ENCODE peak calls at places on chromosomes 11 and 22, in six cellular contexts. One of them, this sample, is unnamed. For H3K36me3 and H3K9me3, the result is how much of the 10 kb centered on the place peaks cover.

GRCh38 chr11:94938399-94939055 is 34.8 kb downstream of the CWC15 start:
- DNase-seq in heart right ventricle: peak
- DNase-seq in IMR-90: peak
- DNase-seq in colonic mucosa: no peak
- DNase-seq in mesenchymal stem cell: peak
- DNase-seq in ovary: peak
- DNase-seq in this sample: no peak

GRCh38 chr11:18790820-18791174 is 801 bp downstream of the PTPN5 start:
- DNase-seq in IMR-90: no peak
- DNase-seq in colonic mucosa: no peak
- DNase-seq in mesenchymal stem cell: no peak
- DNase-seq in heart right ventricle: no peak
- DNase-seq in ovary: no peak
- DNase-seq in this sample: peak

GRCh38 chr11:120344302-120345004 is 8.2 kb downstream of the ARHGEF12 start:
- DNase-seq in ovary: no peak
- DNase-seq in mesenchymal stem cell: peak
- DNase-seq in IMR-90: peak
- DNase-seq in heart right ventricle: no peak
- DNase-seq in colonic mucosa: peak
- DNase-seq in this sample: no peak

GRCh38 chr11:10304495-10305261 is at the start of gene ADM:
- DNase-seq in heart right ventricle: peak
- DNase-seq in IMR-90: peak
- DNase-seq in colonic mucosa: peak
- DNase-seq in ovary: peak
- DNase-seq in mesenchymal stem cell: peak
- DNase-seq in this sample: peak

GRCh38 chr22:29031236-29031982 is 30.2 kb downstream of the C22orf31 start:
- DNase-seq in heart right ventricle: peak
- DNase-seq in colonic mucosa: peak
- DNase-seq in IMR-90: peak
- DNase-seq in mesenchymal stem cell: peak
- DNase-seq in ovary: peak
- DNase-seq in this sample: no peak

GRCh38 chr22:48037618-48038017 is 1275.2 kb downstream of the TBC1D22A start:
- DNase-seq in mesenchymal stem cell: no peak
- DNase-seq in colonic mucosa: no peak
- DNase-seq in ovary: no peak
- DNase-seq in IMR-90: no peak
- DNase-seq in heart right ventricle: no peak
- DNase-seq in this sample: no peak

GRCh38 chr11:85663080-85663729 is 1.7 kb downstream of the CREBZF start:
- DNase-seq in ovary: no peak
- DNase-seq in heart right ventricle: no peak
- DNase-seq in IMR-90: no peak
- DNase-seq in colonic mucosa: no peak
- DNase-seq in mesenchymal stem cell: peak
- DNase-seq in this sample: no peak

GRCh38 chr11:11937433-11937832 is 71.0 kb downstream of the DKK3 start:
- DNase-seq in IMR-90: no peak
- DNase-seq in ovary: no peak
- DNase-seq in mesenchymal stem cell: no peak
- DNase-seq in colonic mucosa: no peak
- DNase-seq in heart right ventricle: no peak
- DNase-seq in this sample: no peak

GRCh38 chr22:43829904-43830851 is 18.1 kb upstream of the EFCAB6 start:
- DNase-seq in colonic mucosa: no peak
- DNase-seq in IMR-90: peak
- DNase-seq in heart right ventricle: peak
- DNase-seq in ovary: peak
- DNase-seq in mesenchymal stem cell: no peak
- DNase-seq in this sample: no peak

GRCh38 chr11:82682003-82682751 is 51.5 kb downstream of the FAM181B start:
- DNase-seq in colonic mucosa: peak
- DNase-seq in heart right ventricle: no peak
- DNase-seq in ovary: no peak
- DNase-seq in IMR-90: peak
- DNase-seq in mesenchymal stem cell: peak
- DNase-seq in this sample: peak

GRCh38 chr22:37484115-37485005 is 1.8 kb downstream of the MFNG start:
- DNase-seq in ovary: no peak
- DNase-seq in heart right ventricle: peak
- DNase-seq in mesenchymal stem cell: no peak
- DNase-seq in colonic mucosa: peak
- DNase-seq in IMR-90: no peak
- DNase-seq in this sample: peak

GRCh38 chr11:85725510-85726258 is 39.7 kb upstream of the CCDC89 start:
- DNase-seq in IMR-90: peak
- DNase-seq in mesenchymal stem cell: peak
- DNase-seq in heart right ventricle: no peak
- DNase-seq in ovary: no peak
- DNase-seq in colonic mucosa: no peak
- DNase-seq in this sample: no peak

GRCh38 chr11:79078999-79079398 is 361.8 kb downstream of the TENM4 start:
- DNase-seq in ovary: no peak
- DNase-seq in IMR-90: no peak
- DNase-seq in colonic mucosa: no peak
- DNase-seq in mesenchymal stem cell: no peak
- DNase-seq in heart right ventricle: peak
- DNase-seq in this sample: peak

GRCh38 chr22:50435701-50436115 is 39.1 kb downstream of the SBF1 start:
- DNase-seq in mesenchymal stem cell: no peak
- DNase-seq in ovary: no peak
- DNase-seq in IMR-90: no peak
- DNase-seq in heart right ventricle: no peak
- DNase-seq in colonic mucosa: no peak
- DNase-seq in this sample: peak
- H3K36me3 ChIP-seq in mesenchymal stem cell: half or more
- H3K36me3 ChIP-seq in ovary: under half
- H3K36me3 ChIP-seq in IMR-90: half or more
- H3K36me3 ChIP-seq in heart right ventricle: under half
- H3K36me3 ChIP-seq in colonic mucosa: under half
- H3K36me3 ChIP-seq in this sample: half or more

GRCh38 chr11:69445131-69445470 is 36.4 kb upstream of the LINC01488 start:
- DNase-seq in IMR-90: no peak
- DNase-seq in ovary: no peak
- DNase-seq in colonic mucosa: no peak
- DNase-seq in heart right ventricle: no peak
- DNase-seq in mesenchymal stem cell: no peak
- DNase-seq in this sample: no peak
- H3K4me3 ChIP-seq in IMR-90: no peak
- H3K4me3 ChIP-seq in ovary: no peak
- H3K4me3 ChIP-seq in colonic mucosa: no peak
- H3K4me3 ChIP-seq in heart right ventricle: no peak
- H3K4me3 ChIP-seq in mesenchymal stem cell: no peak
- H3K4me3 ChIP-seq in this sample: no peak

DNA sequence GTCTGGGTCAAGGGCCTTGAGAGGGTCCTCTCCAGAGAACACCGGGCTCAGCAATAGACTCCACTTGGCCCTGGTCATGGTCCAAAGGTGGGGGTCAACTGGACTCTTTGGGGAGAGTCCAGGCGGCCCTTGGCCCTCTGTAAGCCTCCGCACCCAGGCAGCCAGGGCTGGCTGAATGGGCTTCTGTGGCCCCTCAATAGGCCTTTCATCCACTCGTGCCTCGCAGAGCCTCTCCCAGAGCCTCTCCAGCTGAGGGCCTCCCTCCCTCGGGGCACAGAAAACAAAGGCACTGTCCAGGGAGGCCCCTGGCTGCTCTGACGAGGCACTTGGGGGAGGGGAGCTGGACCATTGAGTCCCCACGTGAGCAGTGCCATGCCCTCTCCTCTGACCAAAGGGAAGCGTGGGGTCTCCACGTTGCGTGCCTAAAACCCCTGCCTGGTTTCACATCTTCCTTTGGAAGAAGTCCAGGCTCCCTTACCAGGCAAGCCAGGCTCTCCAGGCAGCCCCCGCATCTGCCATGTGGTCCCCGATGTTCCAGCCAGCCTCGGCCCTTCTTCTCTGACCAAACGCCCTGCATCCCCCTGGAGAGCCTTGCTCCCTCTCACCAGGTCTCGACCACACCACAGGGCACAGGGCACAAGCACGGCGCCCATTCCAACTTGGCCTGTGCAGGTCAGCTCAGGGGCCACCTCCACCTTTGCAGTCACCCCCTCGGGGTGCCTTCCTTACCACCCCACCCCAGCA is 15.5 kb downstream of the KIAA0930 start:
- DNase-seq in heart right ventricle: no peak
- DNase-seq in IMR-90: no peak
- DNase-seq in ovary: no peak
- DNase-seq in mesenchymal stem cell: no peak
- DNase-seq in colonic mucosa: no peak
- DNase-seq in this sample: no peak
- H3K9me3 ChIP-seq in heart right ventricle: under half
- H3K9me3 ChIP-seq in IMR-90: under half
- H3K9me3 ChIP-seq in ovary: under half
- H3K9me3 ChIP-seq in mesenchymal stem cell: under half
- H3K9me3 ChIP-seq in colonic mucosa: under half
- H3K9me3 ChIP-seq in this sample: under half

DNA sequence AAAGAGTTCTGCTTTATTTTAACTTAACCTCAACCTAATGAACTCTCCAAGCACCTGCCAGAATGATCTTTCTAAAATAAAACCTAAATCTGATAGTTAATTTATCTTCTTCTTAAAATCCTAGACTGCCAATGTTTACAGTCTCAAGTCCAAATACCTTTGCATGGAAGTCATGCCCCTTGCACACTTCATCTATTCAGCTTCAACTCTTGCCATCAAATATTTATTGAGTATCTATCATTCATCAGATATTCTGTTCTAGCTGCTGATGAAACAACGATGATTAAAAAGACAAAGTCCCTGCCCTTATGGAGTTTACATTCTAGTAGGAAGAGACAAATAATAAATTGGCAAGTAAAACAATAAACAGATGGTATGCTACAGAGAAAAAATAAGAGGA is 101.7 kb downstream of the APOL5 start:
- DNase-seq in mesenchymal stem cell: no peak
- DNase-seq in colonic mucosa: no peak
- DNase-seq in IMR-90: no peak
- DNase-seq in heart right ventricle: no peak
- DNase-seq in ovary: no peak
- DNase-seq in this sample: no peak
- H3K36me3 ChIP-seq in mesenchymal stem cell: under half
- H3K36me3 ChIP-seq in colonic mucosa: under half
- H3K36me3 ChIP-seq in IMR-90: under half
- H3K36me3 ChIP-seq in heart right ventricle: under half
- H3K36me3 ChIP-seq in ovary: under half
- H3K36me3 ChIP-seq in this sample: under half

GRCh38 chr11:27722945-27723344 is 22.7 kb upstream of the BDNF start:
- DNase-seq in IMR-90: no peak
- DNase-seq in colonic mucosa: no peak
- DNase-seq in mesenchymal stem cell: peak
- DNase-seq in heart right ventricle: no peak
- DNase-seq in ovary: no peak
- DNase-seq in this sample: peak
- H3K4me3 ChIP-seq in IMR-90: peak
- H3K4me3 ChIP-seq in colonic mucosa: peak
- H3K4me3 ChIP-seq in mesenchymal stem cell: peak
- H3K4me3 ChIP-seq in heart right ventricle: peak
- H3K4me3 ChIP-seq in ovary: no peak
- H3K4me3 ChIP-seq in this sample: peak

GRCh38 chr11:69260622-69261021 is 33.3 kb upstream of the MYEOV start:
- DNase-seq in mesenchymal stem cell: peak
- DNase-seq in ovary: no peak
- DNase-seq in IMR-90: no peak
- DNase-seq in colonic mucosa: no peak
- DNase-seq in heart right ventricle: no peak
- DNase-seq in this sample: no peak

GRCh38 chr11:69257134-69257533 is 36.8 kb upstream of the MYEOV start:
- DNase-seq in IMR-90: no peak
- DNase-seq in colonic mucosa: no peak
- DNase-seq in heart right ventricle: no peak
- DNase-seq in mesenchymal stem cell: no peak
- DNase-seq in ovary: no peak
- DNase-seq in this sample: no peak

GRCh38 chr11:69261116-69261515 is 32.8 kb upstream of the MYEOV start:
- DNase-seq in IMR-90: no peak
- DNase-seq in ovary: no peak
- DNase-seq in mesenchymal stem cell: no peak
- DNase-seq in heart right ventricle: no peak
- DNase-seq in colonic mucosa: no peak
- DNase-seq in this sample: no peak

GRCh38 chr11:69257838-69258658 is 35.9 kb upstream of the MYEOV start:
- DNase-seq in ovary: peak
- DNase-seq in colonic mucosa: no peak
- DNase-seq in mesenchymal stem cell: no peak
- DNase-seq in heart right ventricle: no peak
- DNase-seq in IMR-90: no peak
- DNase-seq in this sample: no peak

GRCh38 chr11:69259072-69259471 is 34.9 kb upstream of the MYEOV start:
- DNase-seq in ovary: no peak
- DNase-seq in colonic mucosa: no peak
- DNase-seq in IMR-90: no peak
- DNase-seq in mesenchymal stem cell: no peak
- DNase-seq in heart right ventricle: no peak
- DNase-seq in this sample: no peak
- H3K9me3 ChIP-seq in ovary: under half
- H3K9me3 ChIP-seq in colonic mucosa: under half
- H3K9me3 ChIP-seq in IMR-90: under half
- H3K9me3 ChIP-seq in mesenchymal stem cell: under half
- H3K9me3 ChIP-seq in heart right ventricle: under half
- H3K9me3 ChIP-seq in this sample: under half

GRCh38 chr11:9142732-9143131 is 51.3 kb upstream of the SCUBE2 start:
- DNase-seq in colonic mucosa: no peak
- DNase-seq in IMR-90: no peak
- DNase-seq in heart right ventricle: no peak
- DNase-seq in ovary: no peak
- DNase-seq in mesenchymal stem cell: no peak
- DNase-seq in this sample: no peak

GRCh38 chr11:9146477-9146876 is 55.1 kb upstream of the SCUBE2 start:
- DNase-seq in heart right ventricle: no peak
- DNase-seq in colonic mucosa: no peak
- DNase-seq in mesenchymal stem cell: no peak
- DNase-seq in IMR-90: no peak
- DNase-seq in ovary: no peak
- DNase-seq in this sample: no peak

GRCh38 chr11:9143726-9144125 is 52.3 kb upstream of the SCUBE2 start:
- DNase-seq in IMR-90: no peak
- DNase-seq in heart right ventricle: no peak
- DNase-seq in colonic mucosa: no peak
- DNase-seq in ovary: no peak
- DNase-seq in mesenchymal stem cell: no peak
- DNase-seq in this sample: no peak

GRCh38 chr11:9148035-9148434 is 56.6 kb upstream of the SCUBE2 start:
- DNase-seq in mesenchymal stem cell: no peak
- DNase-seq in IMR-90: no peak
- DNase-seq in heart right ventricle: no peak
- DNase-seq in ovary: no peak
- DNase-seq in colonic mucosa: no peak
- DNase-seq in this sample: no peak

GRCh38 chr11:9144828-9145227 is 53.4 kb upstream of the SCUBE2 start:
- DNase-seq in mesenchymal stem cell: no peak
- DNase-seq in heart right ventricle: no peak
- DNase-seq in IMR-90: peak
- DNase-seq in ovary: no peak
- DNase-seq in colonic mucosa: no peak
- DNase-seq in this sample: no peak
- H3K36me3 ChIP-seq in mesenchymal stem cell: half or more
- H3K36me3 ChIP-seq in heart right ventricle: under half
- H3K36me3 ChIP-seq in IMR-90: half or more
- H3K36me3 ChIP-seq in ovary: under half
- H3K36me3 ChIP-seq in colonic mucosa: under half
- H3K36me3 ChIP-seq in this sample: half or more

This sample was measured in WERI-Rb-1.